ENCODE peak calls at places on chromosomes 12 and 14, in eight cellular contexts. K is IMR-90, Z is esophagus squamous epithelium, W is type B pancreatic cell, G is ovary, B is cardiac fibroblast, C is colonic mucosa, E is GM13976. Y is an unnamed sample.

GRCh38 chr12:16599081-16599480 is 6.9 kb downstream of the LMO3 start:
- DNase-seq in K (no peak), Z (no peak), W (no peak), G (no peak), B (no peak), C (no peak), E (no peak), Y (no peak)

GRCh38 chr12:14810167-14810952 is 3.6 kb downstream of the SMCO3 start:
- DNase-seq in K (no peak), Z (no peak), W (no peak), G (no peak), B (no peak), C (no peak), E (no peak), Y (no peak)

GRCh38 chr14:77004711-77005460 is 23.6 kb downstream of the IRF2BPL start:
- DNase-seq in K (no peak), Z (no peak), W (no peak), G (no peak), B (peak; percentile 23), C (no peak), E (no peak), Y (no peak)

GRCh38 chr14:78917462-78917861 is 747.3 kb downstream of the NRXN3 start:
- DNase-seq in K (no peak), Z (no peak), W (no peak), G (no peak), B (no peak), C (no peak), E (no peak), Y (no peak)

GRCh38 chr12:96416033-96416790 is 16.0 kb upstream of the CDK17 start:
- DNase-seq in K (peak; percentile 95), Z (no peak), W (no peak), G (no peak), B (peak; percentile 95), C (no peak), E (no peak), Y (no peak)

GRCh38 chr14:91796622-91797347 is 64.9 kb upstream of the CATSPERB start:
- DNase-seq in K (peak; percentile 28), Z (no peak), W (no peak), G (no peak), B (peak; percentile 47), C (no peak), E (no peak), Y (no peak)

GRCh38 chr12:123102781-123103503 is 47.9 kb downstream of the PITPNM2 start:
- DNase-seq in K (no peak), Z (no peak), W (no peak), G (no peak), B (no peak), C (no peak), E (no peak), Y (no peak)

GRCh38 chr12:111443586-111443985 is 37.9 kb downstream of the SH2B3 start:
- DNase-seq in K (peak; percentile 80), Z (no peak), W (no peak), G (no peak), B (peak; percentile 73), C (no peak), E (no peak), Y (no peak)

GRCh38 chr12:94982456-94982855 is 21.0 kb downstream of the NDUFA12 start:
- DNase-seq in K (no peak), Z (no peak), W (no peak), G (no peak), B (no peak), C (no peak), E (no peak), Y (no peak)

GRCh38 chr12:31496257-31496656 is 94.7 kb downstream of the DENND5B start:
- DNase-seq in K (peak; percentile 37), Z (no peak), W (no peak), G (no peak), B (no peak), C (no peak), E (no peak), Y (no peak)

GRCh38 chr14:102545461-102546265 is 36.1 kb upstream of the ANKRD9 start:
- DNase-seq in K (peak; percentile 17), Z (no peak), W (no peak), G (no peak), B (peak; percentile 36), C (no peak), E (no peak), Y (no peak)

GRCh38 chr12:32240833-32241232 is 134.2 kb downstream of the BICD1 start:
- DNase-seq in K (peak; percentile 41), Z (no peak), W (no peak), G (no peak), B (peak; percentile 52), C (no peak), E (no peak), Y (no peak)

GRCh38 chr12:68279227-68280054 is 26.0 kb upstream of the IL22 start:
- DNase-seq in K (peak; percentile 28), Z (no peak), W (no peak), G (no peak), B (peak; percentile 32), C (no peak), E (no peak), Y (no peak)

GRCh38 chr14:99503848-99504453 is 22.7 kb downstream of the CCNK start:
- DNase-seq in K (no peak), Z (no peak), W (no peak), G (no peak), B (no peak), C (no peak), E (no peak), Y (no peak)

GRCh38 chr12:90166671-90167070 is 458.0 kb upstream of the ATP2B1 start:
- DNase-seq in K (no peak), Z (no peak), W (no peak), G (no peak), B (no peak), C (no peak), E (no peak), Y (no peak)

GRCh38 chr12:127389923-127390322 is 877.0 kb upstream of the TMEM132C start:
- DNase-seq in K (peak; percentile 60), Z (no peak), W (no peak), G (no peak), B (peak; percentile 75), C (no peak), E (no peak), Y (no peak)

GRCh38 chr12:32457251-32458025 is 58.1 kb downstream of the FGD4 start:
- DNase-seq in K (peak; percentile 53), Z (no peak), W (no peak), G (no peak), B (peak; percentile 69), C (no peak), E (no peak), Y (no peak)

GRCh38 chr12:60630796-60631195 is 1035.0 kb downstream of the SLC16A7 start:
- DNase-seq in K (no peak), Z (no peak), W (no peak), G (no peak), B (no peak), C (no peak), E (no peak), Y (no peak)
- TF ChIP-seq CTCF in K (no peak), Z (no peak), W (no peak), G (no peak), B (no peak), C (no peak), E (no peak), Y (no peak)

DNA sequence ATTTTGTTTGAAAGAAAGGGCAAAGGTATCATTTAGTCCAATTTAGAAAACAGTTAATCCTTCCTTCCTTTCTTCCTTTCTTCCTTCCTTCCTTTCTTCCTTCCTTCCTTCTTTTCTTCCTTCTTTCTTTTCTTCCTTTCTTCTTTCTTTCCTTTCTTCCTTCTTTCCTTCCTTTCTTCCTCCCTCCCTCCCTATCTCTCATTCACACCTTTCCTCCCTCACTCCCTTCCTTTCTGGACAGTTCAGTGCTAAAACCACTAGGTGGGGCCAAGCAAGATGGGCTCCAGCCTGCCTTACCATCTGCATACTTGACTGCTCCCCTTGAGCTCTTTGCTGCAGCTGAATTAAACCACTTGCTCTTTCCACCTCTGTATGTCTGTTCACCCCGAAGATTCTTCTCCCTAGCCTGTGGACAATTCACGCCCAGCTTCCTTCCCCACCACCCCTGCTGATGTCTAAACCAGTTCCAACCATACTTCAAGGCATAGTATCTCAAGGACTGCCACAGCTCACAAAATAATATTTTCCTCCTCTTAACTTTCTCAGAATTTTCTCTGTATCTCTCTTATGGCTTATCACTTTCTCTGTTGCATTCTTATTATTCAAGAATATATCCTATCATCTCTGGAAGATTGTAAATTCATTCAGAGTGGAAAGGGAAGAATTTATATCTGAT is 78.0 kb downstream of the DBX2 start:
- DNase-seq in K (no peak), Z (no peak), W (no peak), G (no peak), B (peak; percentile 1), C (no peak), E (peak; percentile 32), Y (no peak)
- TF ChIP-seq CTCF in K (no peak), Z (peak; percentile 7), W (peak; percentile 76), G (no peak), B (peak; percentile 32), C (no peak), E (peak; percentile 41), Y (no peak)

DNA sequence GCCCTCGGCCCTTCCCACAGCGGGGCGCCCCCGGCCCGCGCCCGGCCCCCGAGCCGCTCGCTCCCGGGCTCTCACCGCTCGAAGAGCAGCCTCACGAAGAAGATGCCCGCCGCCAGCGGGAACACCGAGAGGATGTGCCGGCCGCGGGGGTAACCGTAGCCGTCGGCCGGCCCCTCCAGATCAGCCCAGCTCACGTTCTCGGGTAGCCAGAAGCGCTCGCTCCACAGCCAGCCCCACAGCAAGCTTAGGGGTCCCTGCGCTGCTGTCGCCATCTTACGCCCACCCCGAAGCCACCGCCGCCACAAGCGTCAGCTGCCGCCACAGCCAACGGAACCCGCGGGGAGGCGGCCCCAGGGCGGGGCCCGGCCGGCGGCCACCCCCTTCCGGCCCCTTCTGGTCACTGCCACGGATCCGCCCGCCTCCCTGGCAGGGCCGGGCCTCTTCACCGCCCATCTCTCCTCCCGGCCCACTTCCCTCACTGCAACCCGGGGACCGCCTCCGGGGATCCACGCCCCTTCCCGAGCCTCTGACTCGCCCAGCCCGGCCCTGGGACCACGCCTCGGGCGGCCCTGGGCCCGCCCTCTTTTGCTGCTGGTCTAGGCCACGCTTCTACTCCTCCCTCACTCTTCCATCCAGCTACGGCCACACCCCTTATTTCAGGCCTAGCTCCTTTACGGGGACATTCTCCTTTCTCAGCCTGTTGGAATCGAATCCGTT is at the start of gene CERS5:
- DNase-seq in K (peak; percentile 97), Z (peak; percentile 85), W (peak; percentile 99), G (peak; percentile 99), B (peak; percentile 98), C (peak; percentile 98), E (peak; percentile 99), Y (peak; percentile 98)
- TF ChIP-seq CTCF in K (no peak), Z (peak; percentile 58), W (peak; percentile 59), G (no peak), B (no peak), C (no peak), E (no peak), Y (peak; percentile 25)

DNA sequence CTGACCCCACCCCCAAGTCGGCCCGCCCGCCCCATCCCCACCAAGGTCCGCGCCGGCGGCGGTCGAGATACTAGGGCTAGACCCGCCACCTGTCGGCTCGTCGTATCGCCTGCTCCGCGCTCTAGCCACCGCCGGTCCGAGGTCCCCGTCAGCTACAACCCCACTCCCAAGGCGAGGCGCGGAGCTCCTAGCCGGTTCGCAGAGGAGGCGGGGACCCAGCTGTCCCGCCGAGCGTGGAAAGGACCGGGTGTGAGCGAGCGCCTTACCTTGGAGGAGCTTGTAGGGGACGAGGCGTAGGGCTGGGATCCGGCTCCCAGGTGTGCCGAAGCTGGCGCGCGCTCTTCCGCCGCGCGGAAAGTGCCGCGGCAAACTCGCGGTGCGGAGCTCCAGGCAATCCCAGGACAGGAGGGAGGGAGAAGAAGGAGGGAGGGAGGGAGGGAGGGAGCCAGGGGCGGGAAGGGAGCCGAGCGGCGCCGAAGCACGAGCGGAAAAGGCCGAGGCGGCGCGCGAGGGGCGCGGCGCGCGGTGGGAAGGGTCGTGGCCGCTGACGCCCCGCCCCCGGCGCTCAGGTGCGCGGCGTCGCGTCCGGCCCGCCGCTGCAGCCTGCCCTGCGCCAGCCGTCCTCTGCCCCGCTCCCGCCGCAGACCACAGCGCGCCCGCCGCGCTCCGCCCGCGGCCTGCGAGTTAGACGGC is at the start of gene PAWR:
- DNase-seq in K (peak; percentile 66), Z (no peak), W (peak; percentile 83), G (peak; percentile 78), B (peak; percentile 67), C (peak; percentile 88), E (peak; percentile 90), Y (peak; percentile 85)
- TF ChIP-seq CTCF in K (peak; percentile 30), Z (no peak), W (peak; percentile 26), G (no peak), B (peak; percentile 16), C (no peak), E (peak; percentile 69), Y (no peak)

Y was measured in mucosa of descending colon.